ENCODE peak calls at places on chromosomes 13 and 19, in six cellular contexts. E is IMR-90, J is H1, W is neuronal stem cell, F is H9, R is mesendoderm. P is an unnamed sample.

GRCh38 chr19:30332445-30333234 is 39.5 kb upstream of the ZNF536 start:
- DNase-seq in E (no peak), J (no peak), W (no peak), F (no peak), R (no peak), P (no peak)

GRCh38 chr13:94481966-94482365 is 2.5 kb upstream of the DCT start:
- DNase-seq in E (peak), J (no peak), W (no peak), F (no peak), R (no peak), P (peak)

GRCh38 chr13:64553411-64554129 is 2676.6 kb downstream of the PCDH9 start:
- DNase-seq in E (peak), J (no peak), W (no peak), F (no peak), R (no peak), P (peak)

GRCh38 chr13:100506154-100506553 is 82.4 kb downstream of the GGACT start:
- DNase-seq in E (no peak), J (no peak), W (no peak), F (no peak), R (no peak), P (no peak)

GRCh38 chr19:35357867-35358573 is at the start of gene FFAR3:
- DNase-seq in E (peak), J (no peak), W (no peak), F (no peak), R (peak), P (peak)

GRCh38 chr13:71605744-71606143 is 261.3 kb downstream of the DACH1 start:
- DNase-seq in E (no peak), J (no peak), W (no peak), F (no peak), R (no peak), P (no peak)

GRCh38 chr13:33547035-33547434 is 261.5 kb upstream of the STARD13 start:
- DNase-seq in E (no peak), J (no peak), W (no peak), F (no peak), R (no peak), P (no peak)

GRCh38 chr13:21234537-21234936 is 58.1 kb downstream of the MRPL57 start:
- DNase-seq in E (no peak), J (no peak), W (no peak), F (no peak), R (no peak), P (peak)

GRCh38 chr19:524062-524674 is 7.4 kb upstream of the CDC34 start:
- DNase-seq in E (peak), J (no peak), W (no peak), F (no peak), R (no peak), P (peak)

GRCh38 chr13:20720499-20720898 is 17.0 kb downstream of the IL17D start:
- DNase-seq in E (no peak), J (no peak), W (no peak), F (no peak), R (no peak), P (no peak)

GRCh38 chr13:52845766-52846566 is 2.5 kb downstream of the PCDH8 start:
- DNase-seq in E (no peak), J (no peak), W (peak), F (peak), R (peak), P (no peak)

GRCh38 chr19:31597616-31598015 is 248.4 kb upstream of the TSHZ3 start:
- DNase-seq in E (no peak), J (no peak), W (no peak), F (no peak), R (no peak), P (no peak)

GRCh38 chr13:24610956-24611355 is 69.3 kb upstream of the ATP12A start:
- DNase-seq in E (no peak), J (no peak), W (no peak), F (no peak), R (no peak), P (no peak)

GRCh38 chr19:39342647-39343305 is 555 bp downstream of the SAMD4B start:
- DNase-seq in E (no peak), J (no peak), W (no peak), F (no peak), R (peak), P (peak)
- H2BK5ac ChIP-seq in E (no peak), J (no peak), W (peak), F (no peak), R (no peak), P (no peak)

GRCh38 chr19:52200044-52200443 is 10.2 kb downstream of the PPP2R1A start:
- DNase-seq in E (peak), J (no peak), W (no peak), F (no peak), R (no peak), P (peak)
- H2BK15ac ChIP-seq in E (no peak), J (no peak), W (no peak), F (no peak), R (no peak), P (no peak)

GRCh38 chr13:29832899-29833298 is 17.5 kb downstream of the UBL3 start:
- DNase-seq in E (no peak), J (no peak), W (no peak), F (no peak), R (no peak), P (no peak)
- H3K4ac ChIP-seq in E (no peak), J (no peak), W (no peak), F (no peak), R (no peak), P (no peak)

DNA sequence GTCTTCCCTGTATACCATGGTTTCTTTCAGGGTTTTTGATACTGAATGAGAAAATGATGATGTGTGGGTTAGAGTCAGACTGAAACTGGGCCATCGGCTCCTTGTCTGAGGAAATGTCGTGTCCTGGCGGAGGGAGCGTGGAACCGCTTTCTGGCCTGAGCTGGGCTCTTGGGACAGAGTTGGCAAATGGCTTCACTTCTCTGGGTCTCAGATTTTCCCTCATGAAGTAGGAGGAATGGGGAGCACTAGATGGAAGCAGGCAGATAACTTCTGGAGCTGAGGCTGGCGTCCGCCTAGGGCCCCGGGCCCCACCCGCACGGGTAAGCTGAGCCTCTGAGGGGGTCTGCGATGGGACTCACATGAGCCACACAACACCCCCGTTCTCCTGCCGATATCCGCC is 133.3 kb upstream of the WASF3 start:
- DNase-seq in E (no peak), J (no peak), W (no peak), F (no peak), R (no peak), P (no peak)
- H2BK5ac ChIP-seq in E (no peak), J (no peak), W (no peak), F (no peak), R (no peak), P (no peak)

GRCh38 chr13:97471721-97472120 is 37.8 kb downstream of the RAP2A start:
- DNase-seq in E (peak), J (no peak), W (no peak), F (no peak), R (no peak), P (peak)

GRCh38 chr13:97460853-97461252 is 26.9 kb downstream of the RAP2A start:
- DNase-seq in E (no peak), J (no peak), W (no peak), F (no peak), R (no peak), P (no peak)

GRCh38 chr13:97468331-97468730 is 34.4 kb downstream of the RAP2A start:
- DNase-seq in E (peak), J (no peak), W (no peak), F (no peak), R (peak), P (peak)

GRCh38 chr13:97466782-97467181 is 32.8 kb downstream of the RAP2A start:
- DNase-seq in E (no peak), J (no peak), W (no peak), F (no peak), R (no peak), P (no peak)
- H2BK15ac ChIP-seq in E (no peak), J (no peak), W (no peak), F (no peak), R (no peak), P (no peak)

P was measured in mesenchymal stem cell.